ENCODE peak calls at places on chromosome 6, in nine cellular contexts. One of them, this sample, is unnamed.

GRCh38 chr6:34247481-34248197 is 1.2 kb downstream of the SMIM29 start:
- DNase-seq in naive thymus-derived CD4-positive, alpha-beta T cell: no peak
- DNase-seq in neural progenitor cell: no peak
- DNase-seq in mesendoderm: peak; percentile 37
- DNase-seq in CD4-positive, alpha-beta memory T cell: no peak
- DNase-seq in hepatocyte: no peak
- DNase-seq in body of pancreas: no peak
- DNase-seq in CD8-positive, alpha-beta memory T cell: no peak
- DNase-seq in transverse colon: no peak
- DNase-seq in this sample: no peak

GRCh38 chr6:108260126-108260808 is 573 bp downstream of the SNX3 start:
- DNase-seq in CD4-positive, alpha-beta memory T cell: peak; percentile 45
- DNase-seq in body of pancreas: peak; percentile 29
- DNase-seq in neural progenitor cell: peak; percentile 65
- DNase-seq in transverse colon: peak; percentile 46
- DNase-seq in mesendoderm: peak; percentile 76
- DNase-seq in naive thymus-derived CD4-positive, alpha-beta T cell: peak; percentile 8
- DNase-seq in hepatocyte: peak; percentile 67
- DNase-seq in CD8-positive, alpha-beta memory T cell: no peak
- DNase-seq in this sample: peak; percentile 54

GRCh38 chr6:161301338-161301737 is 27.5 kb upstream of the AGPAT4 start:
- DNase-seq in hepatocyte: peak; percentile 31
- DNase-seq in body of pancreas: no peak
- DNase-seq in naive thymus-derived CD4-positive, alpha-beta T cell: no peak
- DNase-seq in neural progenitor cell: no peak
- DNase-seq in CD4-positive, alpha-beta memory T cell: no peak
- DNase-seq in mesendoderm: no peak
- DNase-seq in CD8-positive, alpha-beta memory T cell: no peak
- DNase-seq in transverse colon: no peak
- DNase-seq in this sample: no peak

GRCh38 chr6:53628354-53629119 is 37.0 kb downstream of the KLHL31 start:
- DNase-seq in mesendoderm: no peak
- DNase-seq in neural progenitor cell: no peak
- DNase-seq in hepatocyte: no peak
- DNase-seq in body of pancreas: no peak
- DNase-seq in transverse colon: no peak
- DNase-seq in CD4-positive, alpha-beta memory T cell: no peak
- DNase-seq in CD8-positive, alpha-beta memory T cell: no peak
- DNase-seq in naive thymus-derived CD4-positive, alpha-beta T cell: no peak
- DNase-seq in this sample: no peak

GRCh38 chr6:65505736-65506135 is 201.3 kb downstream of the EYS start:
- DNase-seq in transverse colon: no peak
- DNase-seq in mesendoderm: no peak
- DNase-seq in naive thymus-derived CD4-positive, alpha-beta T cell: no peak
- DNase-seq in hepatocyte: no peak
- DNase-seq in body of pancreas: no peak
- DNase-seq in CD8-positive, alpha-beta memory T cell: no peak
- DNase-seq in CD4-positive, alpha-beta memory T cell: no peak
- DNase-seq in neural progenitor cell: no peak
- DNase-seq in this sample: no peak

GRCh38 chr6:44000164-44000842 is 126.9 kb downstream of the MRPL14 start:
- DNase-seq in CD4-positive, alpha-beta memory T cell: no peak
- DNase-seq in mesendoderm: peak; percentile 90
- DNase-seq in hepatocyte: no peak
- DNase-seq in naive thymus-derived CD4-positive, alpha-beta T cell: no peak
- DNase-seq in CD8-positive, alpha-beta memory T cell: peak; percentile 12
- DNase-seq in transverse colon: peak; percentile 60
- DNase-seq in body of pancreas: peak; percentile 7
- DNase-seq in neural progenitor cell: no peak
- DNase-seq in this sample: no peak

GRCh38 chr6:127517698-127518097 is 1.4 kb downstream of the MTCL3 start:
- DNase-seq in transverse colon: no peak
- DNase-seq in neural progenitor cell: no peak
- DNase-seq in mesendoderm: no peak
- DNase-seq in body of pancreas: no peak
- DNase-seq in CD8-positive, alpha-beta memory T cell: no peak
- DNase-seq in hepatocyte: no peak
- DNase-seq in naive thymus-derived CD4-positive, alpha-beta T cell: no peak
- DNase-seq in CD4-positive, alpha-beta memory T cell: no peak
- DNase-seq in this sample: no peak

GRCh38 chr6:169864148-169865030 is 113.0 kb downstream of the ERMARD start:
- DNase-seq in CD4-positive, alpha-beta memory T cell: no peak
- DNase-seq in hepatocyte: no peak
- DNase-seq in body of pancreas: no peak
- DNase-seq in naive thymus-derived CD4-positive, alpha-beta T cell: no peak
- DNase-seq in CD8-positive, alpha-beta memory T cell: no peak
- DNase-seq in transverse colon: peak; percentile 51
- DNase-seq in neural progenitor cell: no peak
- DNase-seq in mesendoderm: no peak
- DNase-seq in this sample: peak; percentile 19

GRCh38 chr6:134173936-134174789 is 121.7 kb upstream of the SLC2A12 start:
- DNase-seq in naive thymus-derived CD4-positive, alpha-beta T cell: peak; percentile 81
- DNase-seq in hepatocyte: peak; percentile 89
- DNase-seq in CD8-positive, alpha-beta memory T cell: peak; percentile 80
- DNase-seq in transverse colon: peak; percentile 90
- DNase-seq in body of pancreas: peak; percentile 91
- DNase-seq in mesendoderm: peak; percentile 88
- DNase-seq in neural progenitor cell: peak; percentile 87
- DNase-seq in CD4-positive, alpha-beta memory T cell: peak; percentile 81
- DNase-seq in this sample: peak; percentile 86

GRCh38 chr6:123808556-123808955 is 4.9 kb downstream of the NKAIN2 start:
- DNase-seq in CD8-positive, alpha-beta memory T cell: no peak
- DNase-seq in CD4-positive, alpha-beta memory T cell: no peak
- DNase-seq in naive thymus-derived CD4-positive, alpha-beta T cell: no peak
- DNase-seq in body of pancreas: no peak
- DNase-seq in hepatocyte: no peak
- DNase-seq in transverse colon: no peak
- DNase-seq in mesendoderm: no peak
- DNase-seq in neural progenitor cell: peak; percentile 4
- DNase-seq in this sample: peak; percentile 73

GRCh38 chr6:8043221-8043620 is 21.0 kb downstream of the BLOC1S5 start:
- DNase-seq in CD4-positive, alpha-beta memory T cell: no peak
- DNase-seq in CD8-positive, alpha-beta memory T cell: no peak
- DNase-seq in body of pancreas: no peak
- DNase-seq in naive thymus-derived CD4-positive, alpha-beta T cell: no peak
- DNase-seq in transverse colon: no peak
- DNase-seq in hepatocyte: no peak
- DNase-seq in neural progenitor cell: no peak
- DNase-seq in mesendoderm: no peak
- DNase-seq in this sample: no peak

GRCh38 chr6:165110871-165111270 is 198.5 kb downstream of the C6orf118 start:
- DNase-seq in body of pancreas: no peak
- DNase-seq in mesendoderm: no peak
- DNase-seq in neural progenitor cell: no peak
- DNase-seq in hepatocyte: no peak
- DNase-seq in transverse colon: no peak
- DNase-seq in naive thymus-derived CD4-positive, alpha-beta T cell: no peak
- DNase-seq in CD8-positive, alpha-beta memory T cell: no peak
- DNase-seq in CD4-positive, alpha-beta memory T cell: no peak
- DNase-seq in this sample: no peak

GRCh38 chr6:2765896-2766766 is 938 bp downstream of the WRNIP1 start:
- DNase-seq in CD8-positive, alpha-beta memory T cell: peak; percentile 41
- DNase-seq in neural progenitor cell: peak; percentile 81
- DNase-seq in naive thymus-derived CD4-positive, alpha-beta T cell: peak; percentile 28
- DNase-seq in body of pancreas: peak; percentile 56
- DNase-seq in CD4-positive, alpha-beta memory T cell: peak; percentile 47
- DNase-seq in mesendoderm: peak; percentile 61
- DNase-seq in transverse colon: peak; percentile 56
- DNase-seq in hepatocyte: peak; percentile 75
- DNase-seq in this sample: peak; percentile 58

GRCh38 chr6:156437084-156437879 is 339.9 kb upstream of the ARID1B start:
- DNase-seq in naive thymus-derived CD4-positive, alpha-beta T cell: no peak
- DNase-seq in neural progenitor cell: no peak
- DNase-seq in CD8-positive, alpha-beta memory T cell: no peak
- DNase-seq in mesendoderm: no peak
- DNase-seq in body of pancreas: no peak
- DNase-seq in transverse colon: peak; percentile 38
- DNase-seq in hepatocyte: no peak
- DNase-seq in CD4-positive, alpha-beta memory T cell: no peak
- DNase-seq in this sample: no peak

GRCh38 chr6:151390276-151391020 is 911 bp downstream of the ZBTB2 start:
- DNase-seq in CD4-positive, alpha-beta memory T cell: peak; percentile 98
- DNase-seq in hepatocyte: peak; percentile 100
- DNase-seq in body of pancreas: peak; percentile 97
- DNase-seq in neural progenitor cell: peak; percentile 100
- DNase-seq in transverse colon: peak; percentile 97
- DNase-seq in mesendoderm: peak; percentile 100
- DNase-seq in naive thymus-derived CD4-positive, alpha-beta T cell: peak; percentile 99
- DNase-seq in CD8-positive, alpha-beta memory T cell: peak; percentile 99
- DNase-seq in this sample: peak; percentile 98
- H3K4me1 ChIP-seq in CD4-positive, alpha-beta memory T cell: peaks cover 71% of the 10 kb centered on the region
- H3K4me1 ChIP-seq in hepatocyte: peaks cover 37% of the 10 kb centered on the region
- H3K4me1 ChIP-seq in body of pancreas: peaks cover 37% of the 10 kb centered on the region
- H3K4me1 ChIP-seq in neural progenitor cell: peaks cover 24% of the 10 kb centered on the region
- H3K4me1 ChIP-seq in transverse colon: peaks cover 24% of the 10 kb centered on the region
- H3K4me1 ChIP-seq in mesendoderm: peaks cover 2% of the 10 kb centered on the region
- H3K4me1 ChIP-seq in naive thymus-derived CD4-positive, alpha-beta T cell: peaks cover 44% of the 10 kb centered on the region
- H3K4me1 ChIP-seq in CD8-positive, alpha-beta memory T cell: peaks cover 68% of the 10 kb centered on the region
- H3K4me1 ChIP-seq in this sample: peaks cover 33% of the 10 kb centered on the region

DNA sequence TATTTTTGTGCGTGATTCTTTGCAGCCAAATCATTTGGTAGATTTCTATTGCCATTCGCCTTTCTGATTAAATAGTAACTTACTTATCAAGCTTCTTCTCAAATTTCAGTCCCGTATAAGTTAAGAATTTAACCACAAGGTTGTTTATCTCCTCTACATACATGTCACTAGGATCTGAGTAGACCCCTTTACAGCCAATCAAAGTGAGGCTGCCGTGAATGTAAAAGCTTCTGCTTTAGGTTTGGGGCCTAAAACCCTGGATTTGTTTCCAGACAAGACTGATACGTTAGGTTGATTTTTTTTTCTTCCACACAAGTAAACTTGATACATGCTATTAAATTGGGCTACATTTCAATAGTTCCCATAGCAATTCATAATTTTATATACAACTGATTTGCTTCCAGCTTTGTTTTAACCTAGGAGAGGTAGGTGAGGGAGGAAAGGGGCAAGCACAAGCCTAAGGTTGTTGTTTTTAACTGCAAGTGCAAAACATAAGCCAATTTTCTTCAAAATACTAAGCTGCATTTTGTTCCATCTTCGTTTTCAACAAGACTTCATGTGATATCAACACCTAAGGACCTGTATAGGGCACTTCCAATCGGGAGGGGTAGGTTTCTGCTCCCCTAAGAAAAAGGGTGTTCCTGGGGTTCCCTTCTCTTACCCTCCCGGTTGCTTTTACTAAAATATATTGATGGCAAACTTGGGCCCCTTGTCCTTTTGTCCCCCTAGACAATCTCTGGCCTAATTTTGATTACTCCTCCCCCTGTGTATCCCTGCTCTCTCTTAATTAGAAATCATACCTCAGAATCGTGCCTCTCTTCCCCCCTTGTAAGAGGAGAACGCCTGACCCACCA is 1.7 kb downstream of the RANBP9 start:
- DNase-seq in CD8-positive, alpha-beta memory T cell: peak; percentile 38
- DNase-seq in mesendoderm: peak; percentile 52
- DNase-seq in body of pancreas: no peak
- DNase-seq in CD4-positive, alpha-beta memory T cell: peak; percentile 62
- DNase-seq in hepatocyte: peak; percentile 36
- DNase-seq in transverse colon: no peak
- DNase-seq in neural progenitor cell: peak; percentile 40
- DNase-seq in naive thymus-derived CD4-positive, alpha-beta T cell: peak; percentile 41
- DNase-seq in this sample: no peak
- H3K4me1 ChIP-seq in CD8-positive, alpha-beta memory T cell: peaks cover 31% of the 10 kb centered on the region
- H3K4me1 ChIP-seq in mesendoderm: no peaks in the 10 kb centered on the region
- H3K4me1 ChIP-seq in body of pancreas: peaks cover 20% of the 10 kb centered on the region
- H3K4me1 ChIP-seq in CD4-positive, alpha-beta memory T cell: peaks cover 46% of the 10 kb centered on the region
- H3K4me1 ChIP-seq in hepatocyte: peaks cover 15% of the 10 kb centered on the region
- H3K4me1 ChIP-seq in transverse colon: peaks cover 22% of the 10 kb centered on the region
- H3K4me1 ChIP-seq in neural progenitor cell: peaks cover 30% of the 10 kb centered on the region
- H3K4me1 ChIP-seq in naive thymus-derived CD4-positive, alpha-beta T cell: peaks cover 12% of the 10 kb centered on the region
- H3K4me1 ChIP-seq in this sample: peaks cover 15% of the 10 kb centered on the region

DNA sequence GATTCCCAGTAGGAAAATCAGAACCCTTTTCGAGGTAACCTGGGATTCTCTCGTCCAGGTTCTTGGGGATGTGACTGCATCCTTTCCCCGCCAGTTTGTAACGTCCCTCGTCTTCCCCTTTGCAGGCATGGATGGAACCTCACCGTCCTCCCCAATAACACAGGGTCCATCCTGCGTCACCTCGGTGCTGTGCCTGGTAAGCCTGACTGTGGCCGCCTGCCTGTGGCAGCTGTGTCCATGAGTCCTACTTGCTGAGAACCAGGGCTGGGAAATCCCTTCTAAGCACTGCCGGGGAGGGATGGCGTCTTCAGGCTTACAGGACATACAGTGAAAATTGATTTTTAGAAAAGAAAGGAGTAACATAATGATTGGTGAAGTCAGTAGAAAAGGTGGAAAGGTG is 155.6 kb downstream of the DTNBP1 start:
- DNase-seq in CD8-positive, alpha-beta memory T cell: no peak
- DNase-seq in naive thymus-derived CD4-positive, alpha-beta T cell: no peak
- DNase-seq in mesendoderm: no peak
- DNase-seq in body of pancreas: no peak
- DNase-seq in hepatocyte: no peak
- DNase-seq in transverse colon: no peak
- DNase-seq in CD4-positive, alpha-beta memory T cell: no peak
- DNase-seq in neural progenitor cell: no peak
- DNase-seq in this sample: no peak
- H3K4me1 ChIP-seq in CD8-positive, alpha-beta memory T cell: no peaks in the 10 kb centered on the region
- H3K4me1 ChIP-seq in naive thymus-derived CD4-positive, alpha-beta T cell: no peaks in the 10 kb centered on the region
- H3K4me1 ChIP-seq in mesendoderm: no peaks in the 10 kb centered on the region
- H3K4me1 ChIP-seq in body of pancreas: peaks cover 19% of the 10 kb centered on the region
- H3K4me1 ChIP-seq in hepatocyte: peaks cover 25% of the 10 kb centered on the region
- H3K4me1 ChIP-seq in transverse colon: peaks cover 6% of the 10 kb centered on the region
- H3K4me1 ChIP-seq in CD4-positive, alpha-beta memory T cell: no peaks in the 10 kb centered on the region
- H3K4me1 ChIP-seq in neural progenitor cell: no peaks in the 10 kb centered on the region
- H3K4me1 ChIP-seq in this sample: peaks cover 22% of the 10 kb centered on the region

GRCh38 chr6:4021133-4021861 is 57.6 kb downstream of the FAM217A start:
- DNase-seq in mesendoderm: peak; percentile 99
- DNase-seq in hepatocyte: peak; percentile 97
- DNase-seq in naive thymus-derived CD4-positive, alpha-beta T cell: peak; percentile 81
- DNase-seq in CD8-positive, alpha-beta memory T cell: peak; percentile 84
- DNase-seq in transverse colon: peak; percentile 96
- DNase-seq in neural progenitor cell: peak; percentile 96
- DNase-seq in CD4-positive, alpha-beta memory T cell: peak; percentile 87
- DNase-seq in body of pancreas: peak; percentile 93
- DNase-seq in this sample: peak; percentile 97

GRCh38 chr6:4018194-4019111 is 60.5 kb downstream of the FAM217A start:
- DNase-seq in neural progenitor cell: peak; percentile 98
- DNase-seq in CD8-positive, alpha-beta memory T cell: peak; percentile 96
- DNase-seq in hepatocyte: peak; percentile 99
- DNase-seq in body of pancreas: peak; percentile 95
- DNase-seq in transverse colon: peak; percentile 96
- DNase-seq in naive thymus-derived CD4-positive, alpha-beta T cell: peak; percentile 95
- DNase-seq in CD4-positive, alpha-beta memory T cell: peak; percentile 96
- DNase-seq in mesendoderm: peak; percentile 99
- DNase-seq in this sample: peak; percentile 97

GRCh38 chr6:4023240-4023639 is 55.7 kb downstream of the FAM217A start:
- DNase-seq in neural progenitor cell: no peak
- DNase-seq in CD8-positive, alpha-beta memory T cell: no peak
- DNase-seq in naive thymus-derived CD4-positive, alpha-beta T cell: no peak
- DNase-seq in body of pancreas: no peak
- DNase-seq in hepatocyte: no peak
- DNase-seq in mesendoderm: no peak
- DNase-seq in transverse colon: no peak
- DNase-seq in CD4-positive, alpha-beta memory T cell: no peak
- DNase-seq in this sample: no peak

GRCh38 chr6:4021862-4022715 is 56.8 kb downstream of the FAM217A start:
- DNase-seq in hepatocyte: no peak
- DNase-seq in body of pancreas: no peak
- DNase-seq in CD4-positive, alpha-beta memory T cell: peak; percentile 58
- DNase-seq in mesendoderm: no peak
- DNase-seq in neural progenitor cell: no peak
- DNase-seq in CD8-positive, alpha-beta memory T cell: peak; percentile 40
- DNase-seq in transverse colon: no peak
- DNase-seq in naive thymus-derived CD4-positive, alpha-beta T cell: peak; percentile 26
- DNase-seq in this sample: no peak

GRCh38 chr6:4020822-4021132 is 58.2 kb downstream of the FAM217A start:
- DNase-seq in hepatocyte: no peak
- DNase-seq in transverse colon: no peak
- DNase-seq in CD8-positive, alpha-beta memory T cell: no peak
- DNase-seq in CD4-positive, alpha-beta memory T cell: no peak
- DNase-seq in naive thymus-derived CD4-positive, alpha-beta T cell: no peak
- DNase-seq in mesendoderm: no peak
- DNase-seq in body of pancreas: no peak
- DNase-seq in neural progenitor cell: no peak
- DNase-seq in this sample: no peak
- H3K4me1 ChIP-seq in hepatocyte: peaks cover 33% of the 10 kb centered on the region
- H3K4me1 ChIP-seq in transverse colon: peaks cover 34% of the 10 kb centered on the region
- H3K4me1 ChIP-seq in CD8-positive, alpha-beta memory T cell: peaks cover 69% of the 10 kb centered on the region
- H3K4me1 ChIP-seq in CD4-positive, alpha-beta memory T cell: peaks cover 71% of the 10 kb centered on the region
- H3K4me1 ChIP-seq in naive thymus-derived CD4-positive, alpha-beta T cell: peaks cover 39% of the 10 kb centered on the region
- H3K4me1 ChIP-seq in mesendoderm: no peaks in the 10 kb centered on the region
- H3K4me1 ChIP-seq in body of pancreas: peaks cover 69% of the 10 kb centered on the region
- H3K4me1 ChIP-seq in neural progenitor cell: peaks cover 25% of the 10 kb centered on the region
- H3K4me1 ChIP-seq in this sample: peaks cover 31% of the 10 kb centered on the region